ENCODE peak calls at places on chromosomes 7 and 10, in seven cellular contexts. One of them, this sample, is unnamed.

GRCh38 chr10:29960261-29960660 is 99.1 kb downstream of the JCAD start:
- DNase-seq in CD4-positive, alpha-beta T cell: no peak
- DNase-seq in anterior cingulate cortex: no peak
- DNase-seq in NAMALWA: no peak
- DNase-seq in Right ventricle myocardium superior: no peak
- DNase-seq in stimulated activated CD4-positive, alpha-beta T cell treated with anti-CD3 and anti-CD28 coated beads, Interleukin-4, amount 100 ng/mL, for 48 hours: no peak
- DNase-seq in left ventricle myocardium inferior: no peak
- DNase-seq in this sample: no peak

GRCh38 chr7:144941127-144941526 is 105.3 kb upstream of the TPK1 start:
- DNase-seq in CD4-positive, alpha-beta T cell: no peak
- DNase-seq in anterior cingulate cortex: no peak
- DNase-seq in NAMALWA: no peak
- DNase-seq in Right ventricle myocardium superior: no peak
- DNase-seq in stimulated activated CD4-positive, alpha-beta T cell treated with anti-CD3 and anti-CD28 coated beads, Interleukin-4, amount 100 ng/mL, for 48 hours: no peak
- DNase-seq in left ventricle myocardium inferior: no peak
- DNase-seq in this sample: no peak

GRCh38 chr7:46317256-46317655 is 396.2 kb upstream of the IGFBP3 start:
- DNase-seq in CD4-positive, alpha-beta T cell: no peak
- DNase-seq in anterior cingulate cortex: no peak
- DNase-seq in NAMALWA: no peak
- DNase-seq in Right ventricle myocardium superior: no peak
- DNase-seq in stimulated activated CD4-positive, alpha-beta T cell treated with anti-CD3 and anti-CD28 coated beads, Interleukin-4, amount 100 ng/mL, for 48 hours: no peak
- DNase-seq in left ventricle myocardium inferior: no peak
- DNase-seq in this sample: no peak

GRCh38 chr7:116241296-116241695 is 31.0 kb downstream of the TES start:
- DNase-seq in CD4-positive, alpha-beta T cell: no peak
- DNase-seq in anterior cingulate cortex: no peak
- DNase-seq in NAMALWA: no peak
- DNase-seq in Right ventricle myocardium superior: no peak
- DNase-seq in stimulated activated CD4-positive, alpha-beta T cell treated with anti-CD3 and anti-CD28 coated beads, Interleukin-4, amount 100 ng/mL, for 48 hours: no peak
- DNase-seq in left ventricle myocardium inferior: no peak
- DNase-seq in this sample: no peak

GRCh38 chr7:146772581-146772980 is 656.0 kb downstream of the CNTNAP2 start:
- DNase-seq in CD4-positive, alpha-beta T cell: no peak
- DNase-seq in anterior cingulate cortex: no peak
- DNase-seq in NAMALWA: peak; percentile 59
- DNase-seq in Right ventricle myocardium superior: no peak
- DNase-seq in stimulated activated CD4-positive, alpha-beta T cell treated with anti-CD3 and anti-CD28 coated beads, Interleukin-4, amount 100 ng/mL, for 48 hours: no peak
- DNase-seq in left ventricle myocardium inferior: no peak
- DNase-seq in this sample: no peak

GRCh38 chr10:109358325-109358724 is 565.0 kb downstream of the XPNPEP1 start:
- DNase-seq in CD4-positive, alpha-beta T cell: no peak
- DNase-seq in anterior cingulate cortex: no peak
- DNase-seq in NAMALWA: no peak
- DNase-seq in Right ventricle myocardium superior: no peak
- DNase-seq in stimulated activated CD4-positive, alpha-beta T cell treated with anti-CD3 and anti-CD28 coated beads, Interleukin-4, amount 100 ng/mL, for 48 hours: no peak
- DNase-seq in left ventricle myocardium inferior: no peak
- DNase-seq in this sample: no peak

GRCh38 chr7:43650457-43651052 is 67.6 kb downstream of the STK17A start:
- DNase-seq in CD4-positive, alpha-beta T cell: no peak
- DNase-seq in anterior cingulate cortex: no peak
- DNase-seq in NAMALWA: peak; percentile 55
- DNase-seq in Right ventricle myocardium superior: no peak
- DNase-seq in stimulated activated CD4-positive, alpha-beta T cell treated with anti-CD3 and anti-CD28 coated beads, Interleukin-4, amount 100 ng/mL, for 48 hours: no peak
- DNase-seq in left ventricle myocardium inferior: no peak
- DNase-seq in this sample: no peak

GRCh38 chr10:103254538-103255325 is 9.0 kb downstream of the RPEL1 start:
- DNase-seq in CD4-positive, alpha-beta T cell: no peak
- DNase-seq in anterior cingulate cortex: no peak
- DNase-seq in NAMALWA: no peak
- DNase-seq in Right ventricle myocardium superior: no peak
- DNase-seq in stimulated activated CD4-positive, alpha-beta T cell treated with anti-CD3 and anti-CD28 coated beads, Interleukin-4, amount 100 ng/mL, for 48 hours: no peak
- DNase-seq in left ventricle myocardium inferior: no peak
- DNase-seq in this sample: no peak

GRCh38 chr7:156378806-156379205 is 261.8 kb upstream of the RNF32 start:
- DNase-seq in CD4-positive, alpha-beta T cell: no peak
- DNase-seq in anterior cingulate cortex: no peak
- DNase-seq in NAMALWA: no peak
- DNase-seq in Right ventricle myocardium superior: no peak
- DNase-seq in stimulated activated CD4-positive, alpha-beta T cell treated with anti-CD3 and anti-CD28 coated beads, Interleukin-4, amount 100 ng/mL, for 48 hours: no peak
- DNase-seq in left ventricle myocardium inferior: no peak
- DNase-seq in this sample: no peak

GRCh38 chr10:65497837-65498236 is 1428.0 kb upstream of the LRRTM3 start:
- DNase-seq in CD4-positive, alpha-beta T cell: no peak
- DNase-seq in anterior cingulate cortex: no peak
- DNase-seq in NAMALWA: no peak
- DNase-seq in Right ventricle myocardium superior: no peak
- DNase-seq in stimulated activated CD4-positive, alpha-beta T cell treated with anti-CD3 and anti-CD28 coated beads, Interleukin-4, amount 100 ng/mL, for 48 hours: no peak
- DNase-seq in left ventricle myocardium inferior: no peak
- DNase-seq in this sample: no peak

This sample was measured in activated T-helper 9 cell treated with anti-CD3 and anti-CD28 coated beads, Interleukin-2, amount 50 U/mL, for 16 hours.